ENCODE peak calls at places on chromosomes 13 and 19, in nine cellular contexts. One of them, this sample, is unnamed.

GRCh38 chr13:53788286-53788685 is 759.7 kb downstream of the OLFM4 start:
- DNase-seq in stimulated activated naive CD8-positive, alpha-beta T cell treated with anti-CD3 and anti-CD28 coated beads, Interleukin-15, Interleukin-2, amounts not matched to agents 100 U/mL and 50 U/mL, for 24 hours: no peak
- DNase-seq in IMR-90: no peak
- DNase-seq in NCI-H1105 treated with DMSO at 0.1 percent for 48 hours: no peak
- DNase-seq in right cardiac atrium: no peak
- DNase-seq in RPMI8226: no peak
- DNase-seq in NCI-H1930: no peak
- DNase-seq in aorta: no peak
- DNase-seq in fibroblast of the aortic adventitia: no peak
- DNase-seq in this sample: no peak

GRCh38 chr13:99320693-99321481 is 13.7 kb upstream of the GPR183 start:
- DNase-seq in RPMI8226: peak
- DNase-seq in IMR-90: peak
- DNase-seq in stimulated activated naive CD8-positive, alpha-beta T cell treated with anti-CD3 and anti-CD28 coated beads, Interleukin-15, Interleukin-2, amounts not matched to agents 100 U/mL and 50 U/mL, for 24 hours: no peak
- DNase-seq in right cardiac atrium: no peak
- DNase-seq in aorta: no peak
- DNase-seq in fibroblast of the aortic adventitia: peak
- DNase-seq in NCI-H1930: no peak
- DNase-seq in NCI-H1105 treated with DMSO at 0.1 percent for 48 hours: no peak
- DNase-seq in this sample: no peak

GRCh38 chr13:94583926-94584325 is 12.0 kb downstream of the TGDS start:
- DNase-seq in stimulated activated naive CD8-positive, alpha-beta T cell treated with anti-CD3 and anti-CD28 coated beads, Interleukin-15, Interleukin-2, amounts not matched to agents 100 U/mL and 50 U/mL, for 24 hours: no peak
- DNase-seq in IMR-90: no peak
- DNase-seq in fibroblast of the aortic adventitia: no peak
- DNase-seq in aorta: no peak
- DNase-seq in NCI-H1930: no peak
- DNase-seq in NCI-H1105 treated with DMSO at 0.1 percent for 48 hours: no peak
- DNase-seq in right cardiac atrium: no peak
- DNase-seq in RPMI8226: no peak
- DNase-seq in this sample: no peak

GRCh38 chr19:18388328-18389094 is 2.6 kb downstream of the GDF15 start:
- DNase-seq in IMR-90: no peak
- DNase-seq in stimulated activated naive CD8-positive, alpha-beta T cell treated with anti-CD3 and anti-CD28 coated beads, Interleukin-15, Interleukin-2, amounts not matched to agents 100 U/mL and 50 U/mL, for 24 hours: peak
- DNase-seq in right cardiac atrium: peak
- DNase-seq in NCI-H1930: peak
- DNase-seq in NCI-H1105 treated with DMSO at 0.1 percent for 48 hours: peak
- DNase-seq in RPMI8226: peak
- DNase-seq in aorta: peak
- DNase-seq in fibroblast of the aortic adventitia: peak
- DNase-seq in this sample: peak

GRCh38 chr13:30307194-30307965 is at the start of gene KATNAL1:
- DNase-seq in NCI-H1105 treated with DMSO at 0.1 percent for 48 hours: peak
- DNase-seq in aorta: peak
- DNase-seq in RPMI8226: peak
- DNase-seq in right cardiac atrium: peak
- DNase-seq in fibroblast of the aortic adventitia: peak
- DNase-seq in NCI-H1930: peak
- DNase-seq in IMR-90: peak
- DNase-seq in stimulated activated naive CD8-positive, alpha-beta T cell treated with anti-CD3 and anti-CD28 coated beads, Interleukin-15, Interleukin-2, amounts not matched to agents 100 U/mL and 50 U/mL, for 24 hours: peak
- DNase-seq in this sample: peak

GRCh38 chr19:23868630-23869029 is 46.1 kb upstream of the ZNF726 start:
- DNase-seq in aorta: no peak
- DNase-seq in RPMI8226: no peak
- DNase-seq in NCI-H1105 treated with DMSO at 0.1 percent for 48 hours: no peak
- DNase-seq in fibroblast of the aortic adventitia: no peak
- DNase-seq in IMR-90: no peak
- DNase-seq in NCI-H1930: no peak
- DNase-seq in stimulated activated naive CD8-positive, alpha-beta T cell treated with anti-CD3 and anti-CD28 coated beads, Interleukin-15, Interleukin-2, amounts not matched to agents 100 U/mL and 50 U/mL, for 24 hours: no peak
- DNase-seq in right cardiac atrium: no peak
- DNase-seq in this sample: no peak

GRCh38 chr13:27827646-27828045 is 35.4 kb downstream of the GSX1 start:
- DNase-seq in aorta: no peak
- DNase-seq in NCI-H1930: no peak
- DNase-seq in fibroblast of the aortic adventitia: no peak
- DNase-seq in stimulated activated naive CD8-positive, alpha-beta T cell treated with anti-CD3 and anti-CD28 coated beads, Interleukin-15, Interleukin-2, amounts not matched to agents 100 U/mL and 50 U/mL, for 24 hours: no peak
- DNase-seq in RPMI8226: no peak
- DNase-seq in NCI-H1105 treated with DMSO at 0.1 percent for 48 hours: no peak
- DNase-seq in IMR-90: no peak
- DNase-seq in right cardiac atrium: no peak
- DNase-seq in this sample: no peak

GRCh38 chr19:57682226-57682766 is 519 bp downstream of the ZNF551 start:
- DNase-seq in NCI-H1105 treated with DMSO at 0.1 percent for 48 hours: no peak
- DNase-seq in IMR-90: no peak
- DNase-seq in aorta: no peak
- DNase-seq in right cardiac atrium: no peak
- DNase-seq in fibroblast of the aortic adventitia: no peak
- DNase-seq in NCI-H1930: no peak
- DNase-seq in RPMI8226: no peak
- DNase-seq in stimulated activated naive CD8-positive, alpha-beta T cell treated with anti-CD3 and anti-CD28 coated beads, Interleukin-15, Interleukin-2, amounts not matched to agents 100 U/mL and 50 U/mL, for 24 hours: no peak
- DNase-seq in this sample: no peak

GRCh38 chr13:113916330-113916815 is 52.5 kb upstream of the GAS6 start:
- DNase-seq in NCI-H1105 treated with DMSO at 0.1 percent for 48 hours: no peak
- DNase-seq in aorta: no peak
- DNase-seq in IMR-90: peak
- DNase-seq in fibroblast of the aortic adventitia: peak
- DNase-seq in RPMI8226: no peak
- DNase-seq in right cardiac atrium: no peak
- DNase-seq in NCI-H1930: no peak
- DNase-seq in stimulated activated naive CD8-positive, alpha-beta T cell treated with anti-CD3 and anti-CD28 coated beads, Interleukin-15, Interleukin-2, amounts not matched to agents 100 U/mL and 50 U/mL, for 24 hours: no peak
- DNase-seq in this sample: no peak

GRCh38 chr13:111503905-111504695 is 183.7 kb downstream of the TEX29 start:
- DNase-seq in stimulated activated naive CD8-positive, alpha-beta T cell treated with anti-CD3 and anti-CD28 coated beads, Interleukin-15, Interleukin-2, amounts not matched to agents 100 U/mL and 50 U/mL, for 24 hours: no peak
- DNase-seq in right cardiac atrium: no peak
- DNase-seq in aorta: no peak
- DNase-seq in IMR-90: no peak
- DNase-seq in NCI-H1105 treated with DMSO at 0.1 percent for 48 hours: no peak
- DNase-seq in fibroblast of the aortic adventitia: no peak
- DNase-seq in RPMI8226: no peak
- DNase-seq in NCI-H1930: no peak
- DNase-seq in this sample: no peak

GRCh38 chr13:78465250-78465649 is 138.1 kb downstream of the POU4F1 start:
- DNase-seq in NCI-H1930: no peak
- DNase-seq in IMR-90: no peak
- DNase-seq in aorta: no peak
- DNase-seq in fibroblast of the aortic adventitia: no peak
- DNase-seq in right cardiac atrium: no peak
- DNase-seq in RPMI8226: no peak
- DNase-seq in NCI-H1105 treated with DMSO at 0.1 percent for 48 hours: no peak
- DNase-seq in stimulated activated naive CD8-positive, alpha-beta T cell treated with anti-CD3 and anti-CD28 coated beads, Interleukin-15, Interleukin-2, amounts not matched to agents 100 U/mL and 50 U/mL, for 24 hours: no peak
- DNase-seq in this sample: no peak

GRCh38 chr13:113457510-113457909 is 4.2 kb upstream of the ADPRHL1 start:
- DNase-seq in RPMI8226: no peak
- DNase-seq in fibroblast of the aortic adventitia: no peak
- DNase-seq in right cardiac atrium: no peak
- DNase-seq in stimulated activated naive CD8-positive, alpha-beta T cell treated with anti-CD3 and anti-CD28 coated beads, Interleukin-15, Interleukin-2, amounts not matched to agents 100 U/mL and 50 U/mL, for 24 hours: no peak
- DNase-seq in IMR-90: no peak
- DNase-seq in NCI-H1105 treated with DMSO at 0.1 percent for 48 hours: no peak
- DNase-seq in NCI-H1930: no peak
- DNase-seq in aorta: no peak
- DNase-seq in this sample: no peak

GRCh38 chr13:106230450-106230849 is 305.0 kb downstream of the EFNB2 start:
- DNase-seq in NCI-H1930: no peak
- DNase-seq in RPMI8226: no peak
- DNase-seq in NCI-H1105 treated with DMSO at 0.1 percent for 48 hours: no peak
- DNase-seq in fibroblast of the aortic adventitia: peak
- DNase-seq in IMR-90: peak
- DNase-seq in stimulated activated naive CD8-positive, alpha-beta T cell treated with anti-CD3 and anti-CD28 coated beads, Interleukin-15, Interleukin-2, amounts not matched to agents 100 U/mL and 50 U/mL, for 24 hours: no peak
- DNase-seq in right cardiac atrium: no peak
- DNase-seq in aorta: no peak
- DNase-seq in this sample: no peak

GRCh38 chr19:12841094-12841493 is 2.8 kb downstream of the MAST1 start:
- DNase-seq in fibroblast of the aortic adventitia: peak
- DNase-seq in IMR-90: peak
- DNase-seq in NCI-H1105 treated with DMSO at 0.1 percent for 48 hours: peak
- DNase-seq in aorta: no peak
- DNase-seq in right cardiac atrium: peak
- DNase-seq in NCI-H1930: no peak
- DNase-seq in RPMI8226: peak
- DNase-seq in stimulated activated naive CD8-positive, alpha-beta T cell treated with anti-CD3 and anti-CD28 coated beads, Interleukin-15, Interleukin-2, amounts not matched to agents 100 U/mL and 50 U/mL, for 24 hours: peak
- DNase-seq in this sample: no peak

GRCh38 chr19:45777395-45777961 is 4.8 kb downstream of the DMPK start:
- DNase-seq in NCI-H1930: no peak
- DNase-seq in aorta: no peak
- DNase-seq in fibroblast of the aortic adventitia: no peak
- DNase-seq in RPMI8226: no peak
- DNase-seq in IMR-90: no peak
- DNase-seq in stimulated activated naive CD8-positive, alpha-beta T cell treated with anti-CD3 and anti-CD28 coated beads, Interleukin-15, Interleukin-2, amounts not matched to agents 100 U/mL and 50 U/mL, for 24 hours: no peak
- DNase-seq in right cardiac atrium: peak
- DNase-seq in NCI-H1105 treated with DMSO at 0.1 percent for 48 hours: no peak
- DNase-seq in this sample: no peak

GRCh38 chr13:43874512-43875092 is 4.9 kb downstream of the CCDC122 start:
- DNase-seq in fibroblast of the aortic adventitia: peak
- DNase-seq in aorta: no peak
- DNase-seq in NCI-H1930: no peak
- DNase-seq in RPMI8226: no peak
- DNase-seq in NCI-H1105 treated with DMSO at 0.1 percent for 48 hours: peak
- DNase-seq in right cardiac atrium: no peak
- DNase-seq in IMR-90: peak
- DNase-seq in stimulated activated naive CD8-positive, alpha-beta T cell treated with anti-CD3 and anti-CD28 coated beads, Interleukin-15, Interleukin-2, amounts not matched to agents 100 U/mL and 50 U/mL, for 24 hours: no peak
- DNase-seq in this sample: no peak

GRCh38 chr19:1259206-1259872 is 9.8 kb upstream of the CIRBP start:
- DNase-seq in RPMI8226: peak
- DNase-seq in NCI-H1105 treated with DMSO at 0.1 percent for 48 hours: no peak
- DNase-seq in NCI-H1930: no peak
- DNase-seq in fibroblast of the aortic adventitia: peak
- DNase-seq in stimulated activated naive CD8-positive, alpha-beta T cell treated with anti-CD3 and anti-CD28 coated beads, Interleukin-15, Interleukin-2, amounts not matched to agents 100 U/mL and 50 U/mL, for 24 hours: peak
- DNase-seq in right cardiac atrium: peak
- DNase-seq in aorta: no peak
- DNase-seq in IMR-90: peak
- DNase-seq in this sample: peak

GRCh38 chr19:50479761-50480251 is 3.2 kb upstream of the GARIN5A start:
- DNase-seq in NCI-H1930: no peak
- DNase-seq in stimulated activated naive CD8-positive, alpha-beta T cell treated with anti-CD3 and anti-CD28 coated beads, Interleukin-15, Interleukin-2, amounts not matched to agents 100 U/mL and 50 U/mL, for 24 hours: no peak
- DNase-seq in NCI-H1105 treated with DMSO at 0.1 percent for 48 hours: no peak
- DNase-seq in RPMI8226: no peak
- DNase-seq in IMR-90: no peak
- DNase-seq in right cardiac atrium: peak
- DNase-seq in fibroblast of the aortic adventitia: no peak
- DNase-seq in aorta: peak
- DNase-seq in this sample: no peak

GRCh38 chr13:99272481-99272880 is 14.3 kb upstream of the GPR18 start:
- DNase-seq in NCI-H1105 treated with DMSO at 0.1 percent for 48 hours: no peak
- DNase-seq in stimulated activated naive CD8-positive, alpha-beta T cell treated with anti-CD3 and anti-CD28 coated beads, Interleukin-15, Interleukin-2, amounts not matched to agents 100 U/mL and 50 U/mL, for 24 hours: no peak
- DNase-seq in right cardiac atrium: no peak
- DNase-seq in fibroblast of the aortic adventitia: no peak
- DNase-seq in RPMI8226: no peak
- DNase-seq in aorta: no peak
- DNase-seq in IMR-90: no peak
- DNase-seq in NCI-H1930: no peak
- DNase-seq in this sample: no peak

GRCh38 chr19:39916851-39917396 is 17.5 kb downstream of the FCGBP start:
- DNase-seq in fibroblast of the aortic adventitia: no peak
- DNase-seq in IMR-90: no peak
- DNase-seq in aorta: no peak
- DNase-seq in RPMI8226: peak
- DNase-seq in stimulated activated naive CD8-positive, alpha-beta T cell treated with anti-CD3 and anti-CD28 coated beads, Interleukin-15, Interleukin-2, amounts not matched to agents 100 U/mL and 50 U/mL, for 24 hours: no peak
- DNase-seq in NCI-H1930: no peak
- DNase-seq in NCI-H1105 treated with DMSO at 0.1 percent for 48 hours: no peak
- DNase-seq in right cardiac atrium: no peak
- DNase-seq in this sample: no peak

GRCh38 chr19:53881482-53882390 is at the start of gene PRKCG:
- DNase-seq in right cardiac atrium: peak
- DNase-seq in RPMI8226: peak
- DNase-seq in IMR-90: no peak
- DNase-seq in aorta: peak
- DNase-seq in fibroblast of the aortic adventitia: no peak
- DNase-seq in NCI-H1930: peak
- DNase-seq in NCI-H1105 treated with DMSO at 0.1 percent for 48 hours: peak
- DNase-seq in stimulated activated naive CD8-positive, alpha-beta T cell treated with anti-CD3 and anti-CD28 coated beads, Interleukin-15, Interleukin-2, amounts not matched to agents 100 U/mL and 50 U/mL, for 24 hours: peak
- DNase-seq in this sample: peak

GRCh38 chr19:15289673-15290072 is 42.7 kb downstream of the BRD4 start:
- DNase-seq in stimulated activated naive CD8-positive, alpha-beta T cell treated with anti-CD3 and anti-CD28 coated beads, Interleukin-15, Interleukin-2, amounts not matched to agents 100 U/mL and 50 U/mL, for 24 hours: no peak
- DNase-seq in fibroblast of the aortic adventitia: no peak
- DNase-seq in RPMI8226: no peak
- DNase-seq in NCI-H1105 treated with DMSO at 0.1 percent for 48 hours: no peak
- DNase-seq in right cardiac atrium: no peak
- DNase-seq in aorta: no peak
- DNase-seq in IMR-90: no peak
- DNase-seq in NCI-H1930: no peak
- DNase-seq in this sample: no peak

GRCh38 chr13:113616991-113617749 is 32.6 kb downstream of the TFDP1 start:
- DNase-seq in RPMI8226: no peak
- DNase-seq in aorta: peak
- DNase-seq in stimulated activated naive CD8-positive, alpha-beta T cell treated with anti-CD3 and anti-CD28 coated beads, Interleukin-15, Interleukin-2, amounts not matched to agents 100 U/mL and 50 U/mL, for 24 hours: no peak
- DNase-seq in right cardiac atrium: peak
- DNase-seq in NCI-H1105 treated with DMSO at 0.1 percent for 48 hours: peak
- DNase-seq in fibroblast of the aortic adventitia: no peak
- DNase-seq in IMR-90: peak
- DNase-seq in NCI-H1930: no peak
- DNase-seq in this sample: no peak

GRCh38 chr19:49881672-49882394 is 4.3 kb downstream of the TBC1D17 start:
- DNase-seq in stimulated activated naive CD8-positive, alpha-beta T cell treated with anti-CD3 and anti-CD28 coated beads, Interleukin-15, Interleukin-2, amounts not matched to agents 100 U/mL and 50 U/mL, for 24 hours: no peak
- DNase-seq in aorta: no peak
- DNase-seq in fibroblast of the aortic adventitia: no peak
- DNase-seq in IMR-90: no peak
- DNase-seq in right cardiac atrium: peak
- DNase-seq in NCI-H1930: no peak
- DNase-seq in NCI-H1105 treated with DMSO at 0.1 percent for 48 hours: no peak
- DNase-seq in RPMI8226: no peak
- DNase-seq in this sample: no peak

GRCh38 chr19:42401365-42402303 is 11.5 kb upstream of the CNFN start:
- DNase-seq in IMR-90: peak
- DNase-seq in fibroblast of the aortic adventitia: peak
- DNase-seq in right cardiac atrium: peak
- DNase-seq in stimulated activated naive CD8-positive, alpha-beta T cell treated with anti-CD3 and anti-CD28 coated beads, Interleukin-15, Interleukin-2, amounts not matched to agents 100 U/mL and 50 U/mL, for 24 hours: peak
- DNase-seq in NCI-H1930: peak
- DNase-seq in RPMI8226: peak
- DNase-seq in aorta: peak
- DNase-seq in NCI-H1105 treated with DMSO at 0.1 percent for 48 hours: peak
- DNase-seq in this sample: peak

GRCh38 chr19:3969435-3970312 is 1.2 kb downstream of the DAPK3 start:
- DNase-seq in RPMI8226: no peak
- DNase-seq in aorta: no peak
- DNase-seq in fibroblast of the aortic adventitia: peak
- DNase-seq in right cardiac atrium: no peak
- DNase-seq in stimulated activated naive CD8-positive, alpha-beta T cell treated with anti-CD3 and anti-CD28 coated beads, Interleukin-15, Interleukin-2, amounts not matched to agents 100 U/mL and 50 U/mL, for 24 hours: no peak
- DNase-seq in NCI-H1105 treated with DMSO at 0.1 percent for 48 hours: no peak
- DNase-seq in NCI-H1930: no peak
- DNase-seq in IMR-90: peak
- DNase-seq in this sample: no peak

GRCh38 chr13:110640591-110641029 is 25.3 kb downstream of the NAXD start:
- DNase-seq in NCI-H1105 treated with DMSO at 0.1 percent for 48 hours: no peak
- DNase-seq in IMR-90: peak
- DNase-seq in stimulated activated naive CD8-positive, alpha-beta T cell treated with anti-CD3 and anti-CD28 coated beads, Interleukin-15, Interleukin-2, amounts not matched to agents 100 U/mL and 50 U/mL, for 24 hours: no peak
- DNase-seq in fibroblast of the aortic adventitia: no peak
- DNase-seq in RPMI8226: no peak
- DNase-seq in NCI-H1930: no peak
- DNase-seq in aorta: no peak
- DNase-seq in right cardiac atrium: peak
- DNase-seq in this sample: no peak

GRCh38 chr19:38949580-38950367 is 19.0 kb downstream of the MRPS12 start:
- DNase-seq in stimulated activated naive CD8-positive, alpha-beta T cell treated with anti-CD3 and anti-CD28 coated beads, Interleukin-15, Interleukin-2, amounts not matched to agents 100 U/mL and 50 U/mL, for 24 hours: peak
- DNase-seq in right cardiac atrium: peak
- DNase-seq in fibroblast of the aortic adventitia: peak
- DNase-seq in NCI-H1105 treated with DMSO at 0.1 percent for 48 hours: no peak
- DNase-seq in aorta: peak
- DNase-seq in NCI-H1930: peak
- DNase-seq in IMR-90: peak
- DNase-seq in RPMI8226: no peak
- DNase-seq in this sample: peak

GRCh38 chr19:1261863-1262686 is 7.1 kb upstream of the CIRBP start:
- DNase-seq in right cardiac atrium: peak
- DNase-seq in stimulated activated naive CD8-positive, alpha-beta T cell treated with anti-CD3 and anti-CD28 coated beads, Interleukin-15, Interleukin-2, amounts not matched to agents 100 U/mL and 50 U/mL, for 24 hours: peak
- DNase-seq in aorta: peak
- DNase-seq in NCI-H1105 treated with DMSO at 0.1 percent for 48 hours: no peak
- DNase-seq in NCI-H1930: no peak
- DNase-seq in RPMI8226: peak
- DNase-seq in fibroblast of the aortic adventitia: peak
- DNase-seq in IMR-90: peak
- DNase-seq in this sample: no peak

GRCh38 chr19:33407716-33408115 is 34.2 kb downstream of the CEBPG start:
- DNase-seq in fibroblast of the aortic adventitia: no peak
- DNase-seq in NCI-H1105 treated with DMSO at 0.1 percent for 48 hours: no peak
- DNase-seq in right cardiac atrium: peak
- DNase-seq in RPMI8226: no peak
- DNase-seq in stimulated activated naive CD8-positive, alpha-beta T cell treated with anti-CD3 and anti-CD28 coated beads, Interleukin-15, Interleukin-2, amounts not matched to agents 100 U/mL and 50 U/mL, for 24 hours: no peak
- DNase-seq in NCI-H1930: no peak
- DNase-seq in aorta: peak
- DNase-seq in IMR-90: no peak
- DNase-seq in this sample: no peak

GRCh38 chr13:75934889-75935288 is 298.8 kb downstream of the LMO7 start:
- DNase-seq in aorta: no peak
- DNase-seq in stimulated activated naive CD8-positive, alpha-beta T cell treated with anti-CD3 and anti-CD28 coated beads, Interleukin-15, Interleukin-2, amounts not matched to agents 100 U/mL and 50 U/mL, for 24 hours: no peak
- DNase-seq in NCI-H1105 treated with DMSO at 0.1 percent for 48 hours: no peak
- DNase-seq in IMR-90: peak
- DNase-seq in right cardiac atrium: no peak
- DNase-seq in fibroblast of the aortic adventitia: peak
- DNase-seq in NCI-H1930: no peak
- DNase-seq in RPMI8226: no peak
- DNase-seq in this sample: no peak